ENCODE peak calls at places on chromosome 11, in four cellular contexts. J is naive thymus-derived CD8-positive, alpha-beta T cell; E is fibroblast of lung; P is psoas muscle. D is an unnamed sample.

GRCh38 chr11:114774599-114775365 is 96.5 kb downstream of the NXPE2 start:
- DNase-seq in J (no peak), E (peak), P (peak), D (no peak)

GRCh38 chr11:58640386-58641023 is 18.0 kb downstream of the CNTF start:
- DNase-seq in J (peak), E (no peak), P (no peak), D (no peak)

GRCh38 chr11:96306933-96307747 is 35.9 kb downstream of the MAML2 start:
- DNase-seq in J (peak), E (peak), P (peak), D (peak)

GRCh38 chr11:59416613-59417012 is 9.6 kb downstream of the OR5A2 start:
- DNase-seq in J (peak), E (no peak), P (no peak), D (no peak)

GRCh38 chr11:10459029-10459970 is 4.2 kb downstream of the AMPD3 start:
- DNase-seq in J (peak), E (no peak), P (no peak), D (no peak)

GRCh38 chr11:2419638-2420501 is 19.3 kb downstream of the TSSC4 start:
- DNase-seq in J (peak), E (peak), P (peak), D (peak)

GRCh38 chr11:8757047-8757446 is 74.5 kb downstream of the RPL27A start:
- DNase-seq in J (no peak), E (peak), P (no peak), D (no peak)

GRCh38 chr11:83088965-83089364 is 17.3 kb upstream of the RAB30 start:
- DNase-seq in J (no peak), E (no peak), P (no peak), D (no peak)

D was measured in left ventricle myocardium inferior.